ENCODE peak calls at places on chromosome 6, in six cellular contexts. One of them, this sample, is unnamed.

GRCh38 chr6:129186988-129187387 is 304.1 kb downstream of the LAMA2 start:
- DNase-seq in PC-3: peak; percentile 87
- DNase-seq in PC-9: peak; percentile 6
- DNase-seq in fibroblast of lung: peak; percentile 79
- DNase-seq in mesenchymal stem cell: peak; percentile 79
- DNase-seq in IMR-90: peak; percentile 80
- DNase-seq in this sample: peak; percentile 53

GRCh38 chr6:128641701-128642100 is 121.3 kb upstream of the PTPRK start:
- DNase-seq in fibroblast of lung: no peak
- DNase-seq in mesenchymal stem cell: peak; percentile 29
- DNase-seq in PC-9: no peak
- DNase-seq in IMR-90: peak; percentile 64
- DNase-seq in PC-3: no peak
- DNase-seq in this sample: no peak

GRCh38 chr6:27133281-27134227 is 113.9 kb upstream of the PRSS16 start:
- DNase-seq in fibroblast of lung: peak; percentile 77
- DNase-seq in PC-3: peak; percentile 75
- DNase-seq in mesenchymal stem cell: peak; percentile 91
- DNase-seq in PC-9: peak; percentile 65
- DNase-seq in IMR-90: peak; percentile 78
- DNase-seq in this sample: peak; percentile 73

GRCh38 chr6:134802426-134803058 is 147.4 kb downstream of the ALDH8A1 start:
- DNase-seq in IMR-90: peak; percentile 59
- DNase-seq in PC-9: peak; percentile 16
- DNase-seq in PC-3: peak; percentile 22
- DNase-seq in fibroblast of lung: peak; percentile 82
- DNase-seq in mesenchymal stem cell: peak; percentile 6
- DNase-seq in this sample: peak; percentile 36

GRCh38 chr6:44122821-44123220 is 4.4 kb downstream of the MRPL14 start:
- DNase-seq in PC-3: no peak
- DNase-seq in fibroblast of lung: peak; percentile 66
- DNase-seq in IMR-90: no peak
- DNase-seq in mesenchymal stem cell: peak; percentile 35
- DNase-seq in PC-9: no peak
- DNase-seq in this sample: no peak

GRCh38 chr6:117138920-117139319 is 126.4 kb upstream of the VGLL2 start:
- DNase-seq in IMR-90: no peak
- DNase-seq in PC-9: no peak
- DNase-seq in fibroblast of lung: no peak
- DNase-seq in PC-3: no peak
- DNase-seq in mesenchymal stem cell: no peak
- DNase-seq in this sample: no peak

GRCh38 chr6:78713564-78713963 is 153.8 kb upstream of the IRAK1BP1 start:
- DNase-seq in IMR-90: no peak
- DNase-seq in PC-9: no peak
- DNase-seq in fibroblast of lung: no peak
- DNase-seq in PC-3: no peak
- DNase-seq in mesenchymal stem cell: no peak
- DNase-seq in this sample: no peak

GRCh38 chr6:125014157-125014957 is 52.1 kb downstream of the RNF217 start:
- DNase-seq in IMR-90: peak; percentile 89
- DNase-seq in fibroblast of lung: peak; percentile 85
- DNase-seq in mesenchymal stem cell: peak; percentile 50
- DNase-seq in PC-9: no peak
- DNase-seq in PC-3: no peak
- DNase-seq in this sample: peak; percentile 46

GRCh38 chr6:29524982-29525639 is 34.4 kb downstream of the UBD start:
- DNase-seq in PC-3: no peak
- DNase-seq in fibroblast of lung: no peak
- DNase-seq in IMR-90: no peak
- DNase-seq in mesenchymal stem cell: no peak
- DNase-seq in PC-9: no peak
- DNase-seq in this sample: no peak

GRCh38 chr6:71238351-71238750 is 50.3 kb upstream of the OGFRL1 start:
- DNase-seq in fibroblast of lung: peak; percentile 38
- DNase-seq in PC-9: no peak
- DNase-seq in mesenchymal stem cell: peak; percentile 35
- DNase-seq in PC-3: no peak
- DNase-seq in IMR-90: peak; percentile 75
- DNase-seq in this sample: peak; percentile 30

GRCh38 chr6:163538331-163538730 is 123.8 kb downstream of the QKI start:
- DNase-seq in PC-3: no peak
- DNase-seq in mesenchymal stem cell: no peak
- DNase-seq in PC-9: no peak
- DNase-seq in IMR-90: no peak
- DNase-seq in fibroblast of lung: no peak
- DNase-seq in this sample: no peak

GRCh38 chr6:7100072-7100750 is 7.5 kb upstream of the RREB1 start:
- DNase-seq in PC-3: no peak
- DNase-seq in IMR-90: no peak
- DNase-seq in PC-9: no peak
- DNase-seq in fibroblast of lung: no peak
- DNase-seq in mesenchymal stem cell: no peak
- DNase-seq in this sample: no peak

GRCh38 chr6:139156102-139156501 is 21.2 kb downstream of the HECA start:
- DNase-seq in fibroblast of lung: no peak
- DNase-seq in PC-3: no peak
- DNase-seq in PC-9: no peak
- DNase-seq in mesenchymal stem cell: no peak
- DNase-seq in IMR-90: no peak
- DNase-seq in this sample: no peak

GRCh38 chr6:152356659-152357058 is 280.5 kb downstream of the SYNE1 start:
- DNase-seq in PC-3: peak; percentile 62
- DNase-seq in mesenchymal stem cell: peak; percentile 50
- DNase-seq in PC-9: no peak
- DNase-seq in IMR-90: peak; percentile 47
- DNase-seq in fibroblast of lung: peak; percentile 8
- DNase-seq in this sample: peak; percentile 36

GRCh38 chr6:47655719-47656595 is 42.4 kb upstream of the ADGRF4 start:
- DNase-seq in fibroblast of lung: peak; percentile 78
- DNase-seq in mesenchymal stem cell: peak; percentile 65
- DNase-seq in IMR-90: no peak
- DNase-seq in PC-3: peak; percentile 91
- DNase-seq in PC-9: peak; percentile 78
- DNase-seq in this sample: peak; percentile 87

GRCh38 chr6:46113370-46113769 is 16.4 kb upstream of the ENPP4 start:
- DNase-seq in PC-9: peak; percentile 59
- DNase-seq in PC-3: peak; percentile 59
- DNase-seq in IMR-90: no peak
- DNase-seq in mesenchymal stem cell: no peak
- DNase-seq in fibroblast of lung: no peak
- DNase-seq in this sample: no peak

GRCh38 chr6:22007469-22007868 is 289.4 kb downstream of the PRL start:
- DNase-seq in PC-9: no peak
- DNase-seq in IMR-90: no peak
- DNase-seq in PC-3: no peak
- DNase-seq in mesenchymal stem cell: no peak
- DNase-seq in fibroblast of lung: no peak
- DNase-seq in this sample: no peak

GRCh38 chr6:103080497-103080896 is 1687.0 kb downstream of the GRIK2 start:
- DNase-seq in PC-3: no peak
- DNase-seq in IMR-90: no peak
- DNase-seq in mesenchymal stem cell: no peak
- DNase-seq in PC-9: no peak
- DNase-seq in fibroblast of lung: no peak
- DNase-seq in this sample: no peak

GRCh38 chr6:69917834-69918233 is 51.5 kb downstream of the COL19A1 start:
- DNase-seq in mesenchymal stem cell: peak; percentile 81
- DNase-seq in fibroblast of lung: peak; percentile 63
- DNase-seq in PC-9: no peak
- DNase-seq in IMR-90: peak; percentile 77
- DNase-seq in PC-3: peak; percentile 73
- DNase-seq in this sample: peak; percentile 94

GRCh38 chr6:134223761-134224445 is 94.0 kb downstream of the SGK1 start:
- DNase-seq in PC-9: no peak
- DNase-seq in IMR-90: peak; percentile 55
- DNase-seq in fibroblast of lung: peak; percentile 55
- DNase-seq in PC-3: no peak
- DNase-seq in mesenchymal stem cell: no peak
- DNase-seq in this sample: no peak

GRCh38 chr6:113591896-113592827 is 265.0 kb upstream of the MARCKS start:
- DNase-seq in PC-9: peak; percentile 11
- DNase-seq in IMR-90: peak; percentile 31
- DNase-seq in fibroblast of lung: peak; percentile 48
- DNase-seq in PC-3: no peak
- DNase-seq in mesenchymal stem cell: peak; percentile 33
- DNase-seq in this sample: no peak

GRCh38 chr6:42210551-42210950 is 7.1 kb downstream of the MRPS10 start:
- DNase-seq in PC-3: peak; percentile 42
- DNase-seq in mesenchymal stem cell: no peak
- DNase-seq in fibroblast of lung: no peak
- DNase-seq in IMR-90: no peak
- DNase-seq in PC-9: no peak
- DNase-seq in this sample: no peak

GRCh38 chr6:74073896-74074295 is 377.9 kb downstream of the CD109 start:
- DNase-seq in mesenchymal stem cell: no peak
- DNase-seq in PC-3: peak; percentile 32
- DNase-seq in fibroblast of lung: peak; percentile 42
- DNase-seq in IMR-90: peak; percentile 60
- DNase-seq in PC-9: no peak
- DNase-seq in this sample: no peak

GRCh38 chr6:36200998-36201596 is 4.6 kb downstream of the BRPF3 start:
- DNase-seq in fibroblast of lung: no peak
- DNase-seq in PC-9: no peak
- DNase-seq in IMR-90: no peak
- DNase-seq in PC-3: no peak
- DNase-seq in mesenchymal stem cell: no peak
- DNase-seq in this sample: no peak

DNA sequence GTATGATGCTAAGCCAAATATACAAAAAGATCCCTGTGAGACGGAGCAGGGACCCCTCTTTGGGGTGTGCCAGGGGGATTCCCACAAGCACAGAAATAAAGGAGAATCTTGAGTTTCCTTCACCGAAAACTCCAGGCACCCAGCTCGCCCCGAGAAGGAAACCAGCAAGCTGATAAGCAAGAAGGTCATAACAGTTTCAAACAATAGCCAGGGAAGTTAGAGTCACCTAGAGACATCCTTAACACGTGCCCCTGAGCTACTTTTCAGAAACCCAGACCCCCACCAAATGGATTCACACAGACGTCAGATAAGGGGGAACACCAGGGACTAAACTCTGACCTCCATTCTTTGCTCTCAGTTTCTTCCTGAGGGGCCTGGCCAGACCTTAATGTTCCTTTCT is 11.9 kb downstream of the SOD2 start:
- DNase-seq in mesenchymal stem cell: no peak
- DNase-seq in IMR-90: no peak
- DNase-seq in fibroblast of lung: no peak
- DNase-seq in PC-9: no peak
- DNase-seq in PC-3: no peak
- DNase-seq in this sample: no peak
- H3K36me3 ChIP-seq in mesenchymal stem cell: peaks cover 91% of the 10 kb centered on the region
- H3K36me3 ChIP-seq in IMR-90: peaks cover 39% of the 10 kb centered on the region
- H3K36me3 ChIP-seq in fibroblast of lung: peaks cover 2% of the 10 kb centered on the region
- H3K36me3 ChIP-seq in PC-9: peaks cover 3% of the 10 kb centered on the region
- H3K36me3 ChIP-seq in PC-3: peaks cover 3% of the 10 kb centered on the region
- H3K36me3 ChIP-seq in this sample: peaks cover 12% of the 10 kb centered on the region

DNA sequence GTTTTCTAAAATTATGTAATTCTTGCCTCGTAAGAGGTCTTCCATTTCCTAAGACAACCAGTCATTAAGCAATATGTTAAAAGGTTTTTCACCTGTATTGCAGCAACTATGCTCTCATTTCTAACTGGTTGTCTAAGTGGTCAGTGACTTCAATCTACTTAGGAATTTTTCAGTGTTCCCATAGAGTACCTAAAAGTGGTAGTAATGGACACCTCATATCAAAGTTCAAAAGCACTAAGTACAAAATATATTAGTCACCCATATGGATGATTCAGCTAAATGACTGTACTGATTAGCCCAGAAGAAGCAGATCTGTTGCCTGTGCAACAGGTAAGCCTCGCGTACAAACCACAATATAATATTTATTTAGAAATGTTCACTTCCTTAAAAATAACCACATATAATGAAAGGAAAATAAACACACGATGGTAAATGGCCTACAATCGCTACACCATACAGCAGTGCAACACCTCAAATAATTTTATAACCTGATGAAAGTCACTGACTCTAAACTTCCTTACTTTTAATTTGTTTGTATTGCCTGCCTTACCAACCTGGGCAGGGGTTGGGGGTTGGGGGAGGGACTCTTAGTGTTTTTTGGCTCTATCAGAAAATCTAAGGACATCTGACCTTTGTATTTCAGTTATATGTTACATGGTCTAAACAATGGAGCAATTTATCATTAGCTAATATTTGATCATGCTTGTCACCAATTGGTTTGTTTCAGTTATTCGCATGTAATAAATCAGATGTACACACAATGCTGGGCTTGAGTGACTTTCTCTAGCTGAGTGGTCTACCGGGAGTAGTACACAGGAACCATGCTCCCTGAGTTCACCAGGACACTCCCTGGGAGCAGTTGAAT is 105.9 kb downstream of the HIVEP2 start:
- DNase-seq in PC-9: no peak
- DNase-seq in fibroblast of lung: peak; percentile 81
- DNase-seq in mesenchymal stem cell: peak; percentile 29
- DNase-seq in IMR-90: peak; percentile 72
- DNase-seq in PC-3: peak; percentile 85
- DNase-seq in this sample: peak; percentile 93
- H3K4me1 ChIP-seq in PC-9: peaks cover 70% of the 10 kb centered on the region
- H3K4me1 ChIP-seq in fibroblast of lung: peaks cover 5% of the 10 kb centered on the region
- H3K4me1 ChIP-seq in mesenchymal stem cell: peaks cover 2% of the 10 kb centered on the region
- H3K4me1 ChIP-seq in IMR-90: peaks cover 8% of the 10 kb centered on the region
- H3K4me1 ChIP-seq in PC-3: peaks cover 45% of the 10 kb centered on the region
- H3K4me1 ChIP-seq in this sample: peaks cover 33% of the 10 kb centered on the region

DNA sequence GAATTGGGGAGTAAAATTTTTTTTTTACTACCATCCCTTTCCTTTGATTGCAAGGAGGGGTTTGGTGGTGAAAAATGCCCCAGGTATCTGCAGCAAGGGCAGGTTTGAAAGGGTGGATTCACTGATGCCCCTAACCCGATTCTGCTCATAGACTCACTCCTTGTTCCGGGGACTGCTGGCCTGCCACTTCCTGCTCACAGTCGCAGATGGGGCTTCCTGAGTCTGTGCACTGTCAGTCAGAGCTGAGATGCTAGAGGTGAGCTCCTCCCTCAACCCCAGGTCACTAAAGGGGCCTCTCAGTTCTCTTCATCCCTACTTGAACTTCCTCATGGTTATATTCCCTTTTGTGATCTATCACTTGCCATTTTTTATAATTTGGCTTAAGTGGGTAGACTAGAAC is 357.9 kb downstream of the FARS2 start:
- DNase-seq in PC-9: no peak
- DNase-seq in PC-3: no peak
- DNase-seq in mesenchymal stem cell: no peak
- DNase-seq in fibroblast of lung: no peak
- DNase-seq in IMR-90: no peak
- DNase-seq in this sample: no peak
- H2AFZ ChIP-seq in PC-9: no peak overlapping the region
- H2AFZ ChIP-seq in PC-3: no peak overlapping the region
- H2AFZ ChIP-seq in mesenchymal stem cell: no peak overlapping the region
- H2AFZ ChIP-seq in fibroblast of lung: no peak overlapping the region
- H2AFZ ChIP-seq in IMR-90: no peak overlapping the region
- H2AFZ ChIP-seq in this sample: no peak overlapping the region

DNA sequence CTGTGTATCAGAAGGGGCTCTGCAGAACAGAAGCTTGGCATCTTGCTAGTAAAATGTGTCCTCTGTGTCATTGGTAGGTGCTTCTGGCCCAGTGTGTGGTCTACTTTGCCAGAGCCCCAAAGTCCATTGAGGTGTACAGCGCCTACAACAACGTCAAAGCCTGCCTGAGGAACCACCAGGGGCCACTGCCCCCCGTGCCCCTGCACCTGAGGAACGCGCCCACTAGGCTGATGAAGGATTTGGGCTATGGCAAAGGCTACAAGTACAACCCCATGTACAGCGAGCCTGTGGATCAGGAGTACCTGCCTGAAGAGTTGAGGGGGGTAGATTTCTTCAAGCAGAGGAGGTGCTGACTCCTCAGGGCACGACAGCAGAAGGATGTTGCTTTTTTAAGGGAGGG is 19.7 kb downstream of the WRNIP1 start:
- DNase-seq in mesenchymal stem cell: no peak
- DNase-seq in PC-3: no peak
- DNase-seq in fibroblast of lung: no peak
- DNase-seq in IMR-90: no peak
- DNase-seq in PC-9: no peak
- DNase-seq in this sample: no peak
- H3K36me3 ChIP-seq in mesenchymal stem cell: peaks cover 65% of the 10 kb centered on the region
- H3K36me3 ChIP-seq in PC-3: peaks cover 26% of the 10 kb centered on the region
- H3K36me3 ChIP-seq in fibroblast of lung: peaks cover 8% of the 10 kb centered on the region
- H3K36me3 ChIP-seq in IMR-90: peaks cover 36% of the 10 kb centered on the region
- H3K36me3 ChIP-seq in PC-9: no peaks in the 10 kb centered on the region
- H3K36me3 ChIP-seq in this sample: peaks cover 14% of the 10 kb centered on the region

This sample was measured in mammary epithelial cell.